ENCODE peak calls at places on chromosomes 4 and X, in nine cellular contexts. Y, C, X, L, W, A, R, F and Q are unnamed samples.

GRCh38 chr4:159075531-159075932 is 27.3 kb upstream of the RAPGEF2 start:
- DNase-seq in F (no peak), R (no peak), X (peak), W (no peak), L (no peak), C (no peak), A (no peak), Y (no peak), Q (no peak)

GRCh38 chrX:40778861-40779575 is 43.7 kb upstream of the MED14 start:
- DNase-seq in F (no peak), A (no peak), L (no peak), C (no peak), X (peak), W (no peak), Y (no peak), R (no peak), Q (no peak)

GRCh38 chr4:15907430-15907829 is 31.1 kb downstream of the FGFBP1 start:
- DNase-seq in F (no peak), R (no peak), C (no peak), W (no peak), Y (no peak), L (no peak), A (no peak), X (peak), Q (no peak)

GRCh38 chr4:88007304-88008132 is at the start of gene PKD2:
- DNase-seq in A (peak), F (peak), R (peak), X (peak), W (peak), C (peak), L (peak), Y (peak), Q (peak)

GRCh38 chrX:144715356-144715755 is 531.9 kb upstream of the SPANXN1 start:
- DNase-seq in R (no peak), X (no peak), Y (no peak), A (peak), L (no peak), C (no peak), F (no peak), W (no peak), Q (no peak)

GRCh38 chr4:47383829-47384427 is 79.6 kb downstream of the COMMD8 start:
- DNase-seq in F (peak), C (no peak), R (peak), Y (no peak), X (peak), L (no peak), A (no peak), W (no peak), Q (no peak)

GRCh38 chr4:119823045-119823444 is 194.4 kb upstream of the PDE5A start:
- DNase-seq in F (no peak), A (no peak), W (no peak), R (no peak), Y (no peak), L (no peak), C (no peak), X (no peak), Q (no peak)

GRCh38 chrX:78747471-78747870 is at the start of gene LPAR4:
- DNase-seq in A (no peak), F (no peak), L (peak), W (no peak), C (no peak), X (peak), Y (no peak), R (no peak), Q (no peak)

GRCh38 chrX:39247536-39247935 is 446.3 kb downstream of the MID1IP1 start:
- DNase-seq in C (no peak), A (no peak), W (no peak), X (no peak), Y (no peak), F (no peak), R (no peak), L (no peak), Q (no peak)

GRCh38 chr4:128159967-128160366 is 98.9 kb downstream of the LARP1B start:
- DNase-seq in X (peak), R (no peak), F (no peak), W (no peak), Y (no peak), L (no peak), C (no peak), A (no peak), Q (no peak)